ENCODE peak calls at places on chromosomes 13 and 19, in four cellular contexts. Y is COLO829; U is stimulated activated CD4-positive, alpha-beta T cell treated with anti-CD3 and anti-CD28 coated beads, Interleukin-12 subunit alpha, Interleukin-12 subunit beta, amount 100 ng/mL, for 4 hours; R is epithelial cell of prostate. T is an unnamed sample.

GRCh38 chr13:96984061-96984508 is 10.2 kb downstream of the OXGR1 start:
- DNase-seq in Y (no peak), U (peak), R (peak), T (no peak)

GRCh38 chr19:30498707-30499106 is 126.5 kb downstream of the ZNF536 start:
- DNase-seq in U (no peak), Y (no peak), R (no peak), T (no peak)

GRCh38 chr13:90686438-90686837 is 661.0 kb upstream of the MIR17HG start:
- DNase-seq in Y (peak), R (peak), U (no peak), T (peak)

GRCh38 chr13:27536361-27537101 is 83.8 kb downstream of the LNX2 start:
- DNase-seq in R (peak), Y (no peak), U (no peak), T (no peak)

GRCh38 chr13:85277753-85278152 is 521.5 kb downstream of the SLITRK6 start:
- DNase-seq in U (no peak), Y (peak), R (no peak), T (no peak)

GRCh38 chr13:37225414-37226047 is 120.1 kb upstream of the CSNK1A1L start:
- DNase-seq in U (no peak), Y (no peak), R (peak), T (peak)

GRCh38 chr19:4172861-4173473 is 9.4 kb downstream of the SIRT6 start:
- DNase-seq in R (no peak), Y (no peak), U (peak), T (no peak)

GRCh38 chr19:23075031-23075733 is 41.6 kb upstream of the ZNF730 start:
- DNase-seq in U (no peak), R (no peak), Y (no peak), T (no peak)

GRCh38 chr13:27988520-27988919 is at the start of gene URAD:
- DNase-seq in R (no peak), U (no peak), Y (no peak), T (no peak)